ENCODE peak calls at places on chromosomes 5 and 9, in four cellular contexts. F is activated CD4-positive, alpha-beta T cell treated with anti-CD3 and anti-CD28 coated beads, Interleukin-2, amount 10 ng/mL, durations not matched to agents 7 days and 5 days; Q is naive thymus-derived CD4-positive, alpha-beta T cell; U is NCI-H1694. J is an unnamed sample.

GRCh38 chr9:121577201-121577600 is 74.2 kb upstream of the DAB2IP start:
- DNase-seq in F (no peak), Q (no peak), U (no peak), J (no peak)

GRCh38 chr9:131420913-131421312 is 27.0 kb downstream of the PRRC2B start:
- DNase-seq in F (no peak), Q (no peak), U (no peak), J (no peak)

GRCh38 chr9:128439273-128439672 is 16.5 kb upstream of the ODF2 start:
- DNase-seq in F (no peak), Q (no peak), U (no peak), J (no peak)

GRCh38 chr9:110340306-110340705 is 2.6 kb upstream of the TXNDC8 start:
- DNase-seq in F (no peak), Q (no peak), U (no peak), J (no peak)

GRCh38 chr5:35009657-35010056 is 38.1 kb downstream of the AGXT2 start:
- DNase-seq in F (no peak), Q (no peak), U (no peak), J (no peak)

GRCh38 chr5:24642022-24642421 is 2.8 kb downstream of the CDH10 start:
- DNase-seq in F (no peak), Q (no peak), U (peak), J (no peak)

GRCh38 chr5:97127727-97128126 is 14.7 kb downstream of the LIX1 start:
- DNase-seq in F (no peak), Q (no peak), U (no peak), J (no peak)

GRCh38 chr9:37034938-37035471 is 937 bp upstream of the PAX5 start:
- DNase-seq in F (no peak), Q (no peak), U (no peak), J (no peak)

GRCh38 chr9:76717176-76717575 is 47.1 kb upstream of the PCA3 start:
- DNase-seq in F (no peak), Q (no peak), U (no peak), J (no peak)

GRCh38 chr9:97853844-97854695 is 1.0 kb downstream of the FOXE1 start:
- DNase-seq in F (peak), Q (peak), U (peak), J (peak)

GRCh38 chr9:132078369-132079356 is 1.0 kb downstream of the MED27 start:
- DNase-seq in F (peak), Q (peak), U (no peak), J (peak)

GRCh38 chr9:133714606-133715294 is 23.4 kb downstream of the SARDH start:
- DNase-seq in F (no peak), Q (no peak), U (peak), J (no peak)

GRCh38 chr5:6574537-6574936 is 58.3 kb downstream of the NSUN2 start:
- DNase-seq in F (no peak), Q (no peak), U (no peak), J (no peak)

GRCh38 chr5:3598725-3599282 is 3.2 kb downstream of the IRX1 start:
- DNase-seq in F (no peak), Q (no peak), U (no peak), J (no peak)

GRCh38 chr9:95181226-95181818 is 136.2 kb downstream of the FANCC start:
- DNase-seq in F (no peak), Q (peak), U (peak), J (no peak)

GRCh38 chr9:133112361-133113026 is 8.5 kb downstream of the RALGDS start:
- DNase-seq in F (no peak), Q (no peak), U (no peak), J (no peak)

GRCh38 chr5:96687812-96688453 is 25.8 kb downstream of the CAST start:
- DNase-seq in F (no peak), Q (peak), U (peak), J (no peak)

GRCh38 chr9:130236436-130236985 is 29.0 kb upstream of the HMCN2 start:
- DNase-seq in F (no peak), Q (no peak), U (no peak), J (no peak)

GRCh38 chr5:157222506-157223230 is 42.0 kb downstream of the ITK start:
- DNase-seq in F (peak), Q (peak), U (no peak), J (peak)

GRCh38 chr9:129231759-129232158 is 53.7 kb upstream of the IER5L start:
- DNase-seq in F (no peak), Q (no peak), U (no peak), J (no peak)

GRCh38 chr9:125325821-125326220 is 64.2 kb downstream of the GAPVD1 start:
- DNase-seq in F (no peak), Q (no peak), U (no peak), J (no peak)

GRCh38 chr5:139658928-139659667 is 10.9 kb downstream of the CXXC5 start:
- DNase-seq in F (no peak), Q (no peak), U (peak), J (no peak)

GRCh38 chr9:110891760-110892159 is 146.5 kb downstream of the LPAR1 start:
- DNase-seq in F (no peak), Q (no peak), U (no peak), J (no peak)

GRCh38 chr5:93571111-93571977 is 9.7 kb downstream of the NR2F1-AS1 start:
- DNase-seq in F (no peak), Q (no peak), U (no peak), J (no peak)

GRCh38 chr5:135488727-135489465 is 36.7 kb upstream of the TIFAB start:
- DNase-seq in F (no peak), Q (no peak), U (peak), J (no peak)

J was measured in activated CD8-positive, alpha-beta T cell treated with anti-CD3 and anti-CD28 coated beads, Interleukin-2, amount 10 ng/mL, durations not matched to agents 7 days and 5 days.